ENCODE peak calls at places on chromosome X, in five cellular contexts. F, P, V, Z and J are unnamed samples.

GRCh38 chrX:85365370-85365995 is 14.0 kb downstream of the POF1B start:
- DNase-seq in F (no peak), P (no peak), V (no peak), Z (no peak), J (no peak)

GRCh38 chrX:109830704-109831206 is 97.7 kb upstream of the ACSL4 start:
- DNase-seq in F (peak; percentile 65), P (no peak), V (no peak), Z (no peak), J (no peak)

GRCh38 chrX:135707880-135708279 is 5.6 kb upstream of the CT45A1 start:
- DNase-seq in F (peak; percentile 60), P (no peak), V (no peak), Z (no peak), J (no peak)

GRCh38 chrX:135345328-135345645 is 36.0 kb downstream of the ETDC start:
- DNase-seq in F (no peak), P (no peak), V (no peak), Z (peak; percentile 29), J (peak; percentile 74)

GRCh38 chrX:154445776-154446175 is 1.8 kb downstream of the FAM50A start:
- DNase-seq in F (no peak), P (no peak), V (no peak), Z (no peak), J (no peak)

GRCh38 chrX:132984058-132984650 is 25.7 kb upstream of the HS6ST2 start:
- DNase-seq in F (no peak), P (no peak), V (no peak), Z (no peak), J (no peak)

GRCh38 chrX:123083924-123084323 is 100.2 kb upstream of the GRIA3 start:
- DNase-seq in F (peak; percentile 16), P (no peak), V (no peak), Z (peak; percentile 53), J (no peak)

GRCh38 chrX:152072236-152072635 is 66.1 kb downstream of the MAGEA10 start:
- DNase-seq in F (peak; percentile 40), P (no peak), V (no peak), Z (peak; percentile 74), J (no peak)

GRCh38 chrX:77785400-77785745 is 643 bp downstream of the ATRX start:
- DNase-seq in F (peak; percentile 40), P (no peak), V (no peak), Z (peak; percentile 16), J (no peak)

GRCh38 chrX:20063716-20064351 is 52.9 kb downstream of the MAP7D2 start:
- DNase-seq in F (no peak), P (no peak), V (no peak), Z (peak; percentile 16), J (no peak)

GRCh38 chrX:81294101-81294500 is 92.2 kb downstream of the SH3BGRL start:
- DNase-seq in F (no peak), P (no peak), V (no peak), Z (no peak), J (no peak)

GRCh38 chrX:1401611-1402430 is 9.9 kb upstream of the SLC25A6 start:
- DNase-seq in F (no peak), P (no peak), V (peak; percentile 40), Z (no peak), J (peak; percentile 47)

GRCh38 chrX:130170752-130171445 is 863 bp upstream of the RAB33A start:
- DNase-seq in F (peak; percentile 59), P (peak; percentile 58), V (peak; percentile 55), Z (no peak), J (peak; percentile 74)

GRCh38 chrX:57681341-57681740 is 1.3 kb upstream of the NLRP2B start:
- DNase-seq in F (no peak), P (no peak), V (no peak), Z (no peak), J (no peak)

GRCh38 chrX:12007881-12008280 is 130.4 kb upstream of the FRMPD4 start:
- DNase-seq in F (peak; percentile 68), P (no peak), V (no peak), Z (peak; percentile 87), J (peak; percentile 14)

GRCh38 chrX:135421537-135421931 is 210 bp upstream of the SMIM10L2A start:
- DNase-seq in F (peak; percentile 79), P (peak; percentile 85), V (peak; percentile 89), Z (peak; percentile 46), J (peak; percentile 96)

GRCh38 chrX:101357166-101357795 is 8.7 kb upstream of the TIMM8A start:
- DNase-seq in F (peak; percentile 28), P (no peak), V (no peak), Z (no peak), J (no peak)

GRCh38 chrX:47849776-47850175 is 13.1 kb downstream of the ZNF81 start:
- DNase-seq in F (no peak), P (no peak), V (no peak), Z (no peak), J (no peak)

GRCh38 chrX:24282381-24283121 is 31.3 kb downstream of the SUPT20HL2 start:
- DNase-seq in F (no peak), P (no peak), V (no peak), Z (no peak), J (no peak)

GRCh38 chrX:140724337-140725105 is 15.0 kb downstream of the LINC00632 start:
- DNase-seq in F (no peak), P (no peak), V (no peak), Z (no peak), J (no peak)

GRCh38 chrX:113929004-113929403 is 654.9 kb upstream of the HTR2C start:
- DNase-seq in F (peak; percentile 64), P (no peak), V (no peak), Z (peak; percentile 39), J (no peak)

GRCh38 chrX:24676403-24677024 is 17.2 kb upstream of the POLA1 start:
- DNase-seq in F (peak; percentile 18), P (no peak), V (no peak), Z (no peak), J (no peak)

GRCh38 chrX:47573334-47574095 is 8.7 kb upstream of the TIMP1 start:
- DNase-seq in F (no peak), P (no peak), V (no peak), Z (peak; percentile 25), J (peak; percentile 83)

GRCh38 chrX:15399901-15400500 is 15.8 kb upstream of the VEGFD start:
- DNase-seq in F (no peak), P (no peak), V (no peak), Z (no peak), J (no peak)

GRCh38 chrX:109782994-109783711 is 50.1 kb upstream of the ACSL4 start:
- DNase-seq in F (no peak), P (no peak), V (no peak), Z (peak; percentile 14), J (no peak)

GRCh38 chrX:397575-397974 is 10.9 kb upstream of the PPP2R3B start:
- DNase-seq in F (no peak), P (no peak), V (no peak), Z (no peak), J (peak; percentile 59)

GRCh38 chrX:69243276-69243675 is 78.0 kb upstream of the PJA1 start:
- DNase-seq in F (no peak), P (no peak), V (no peak), Z (no peak), J (no peak)

GRCh38 chrX:102067966-102068723 is 57.3 kb upstream of the TCEAL2 start:
- DNase-seq in F (peak; percentile 24), P (peak; percentile 0), V (no peak), Z (peak; percentile 6), J (no peak)

GRCh38 chrX:41145920-41146608 is 60.8 kb downstream of the USP9X start:
- DNase-seq in F (peak; percentile 32), P (no peak), V (no peak), Z (peak; percentile 86), J (no peak)

GRCh38 chrX:44431206-44431605 is 87.7 kb upstream of the EFHC2 start:
- DNase-seq in F (peak; percentile 59), P (no peak), V (no peak), Z (peak; percentile 81), J (no peak)

GRCh38 chrX:148659481-148659880 is 159.1 kb downstream of the AFF2 start:
- DNase-seq in F (no peak), P (no peak), V (no peak), Z (peak; percentile 23), J (no peak)

GRCh38 chrX:151476597-151476996 is 79.6 kb downstream of the VMA21 start:
- DNase-seq in F (no peak), P (no peak), V (no peak), Z (no peak), J (no peak)

GRCh38 chrX:118502121-118502794 is 6.6 kb downstream of the DOCK11 start:
- DNase-seq in F (no peak), P (no peak), V (no peak), Z (no peak), J (no peak)
- H3K4me1 ChIP-seq in F (peaks cover 5% of the 10 kb centered on the region), P (peaks cover 72% of the 10 kb centered on the region), V (no peaks in the 10 kb centered on the region), Z (no peaks in the 10 kb centered on the region), J (peaks cover 2% of the 10 kb centered on the region)

DNA sequence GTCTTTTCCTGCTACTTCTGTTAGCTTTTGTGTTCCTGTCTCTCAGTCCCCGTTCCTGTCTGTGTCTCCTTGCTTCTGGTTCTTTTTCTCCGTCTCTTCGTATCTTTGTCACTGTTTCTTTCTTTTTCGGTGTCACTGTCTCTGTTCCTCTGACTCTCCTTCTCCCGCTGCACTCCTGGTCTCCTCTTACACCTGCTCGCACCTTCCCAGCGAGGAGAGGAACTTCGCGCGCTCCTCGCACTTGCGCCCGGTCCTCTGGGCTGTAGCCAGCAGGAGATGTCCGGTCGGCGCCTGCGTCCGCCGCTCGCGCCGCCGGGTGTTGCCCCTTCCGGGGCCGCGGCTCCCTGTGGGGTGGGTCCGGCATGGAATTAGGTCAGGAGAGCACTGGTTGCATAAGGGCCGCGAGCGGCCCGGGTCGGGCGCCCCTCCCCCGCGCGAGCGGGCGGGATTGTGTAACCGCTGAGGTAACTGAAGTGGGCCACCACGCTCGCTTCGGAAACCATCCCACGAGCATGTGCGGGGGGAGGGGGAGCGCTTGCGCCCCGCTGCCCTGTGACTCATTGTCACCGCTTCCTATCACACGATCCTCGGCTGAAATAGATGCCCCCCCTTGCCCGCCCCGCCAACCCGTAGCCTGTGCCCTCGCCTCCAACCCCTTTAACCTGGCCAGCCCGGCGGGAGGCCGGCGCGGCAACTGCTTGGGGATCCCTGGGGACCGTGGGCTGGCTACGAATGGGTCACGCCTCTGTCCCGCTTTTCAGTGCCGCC is 1.6 kb downstream of the LONRF3 start:
- DNase-seq in F (peak; percentile 71), P (peak; percentile 67), V (peak; percentile 87), Z (no peak), J (peak; percentile 83)
- H3K4me3 ChIP-seq in F (peak overlapping the region; percentile 76), P (peak overlapping the region; percentile 59), V (peak overlapping the region; percentile 62), Z (peak overlapping the region; percentile 33), J (peak overlapping the region; percentile 68)

GRCh38 chrX:17411189-17411588 is 36.2 kb downstream of the NHS start:
- DNase-seq in F (no peak), P (no peak), V (no peak), Z (no peak), J (no peak)
- H3K4me1 ChIP-seq in F (peaks cover 59% of the 10 kb centered on the region), P (no peaks in the 10 kb centered on the region), V (no peaks in the 10 kb centered on the region), Z (peaks cover 45% of the 10 kb centered on the region), J (no peaks in the 10 kb centered on the region)

DNA sequence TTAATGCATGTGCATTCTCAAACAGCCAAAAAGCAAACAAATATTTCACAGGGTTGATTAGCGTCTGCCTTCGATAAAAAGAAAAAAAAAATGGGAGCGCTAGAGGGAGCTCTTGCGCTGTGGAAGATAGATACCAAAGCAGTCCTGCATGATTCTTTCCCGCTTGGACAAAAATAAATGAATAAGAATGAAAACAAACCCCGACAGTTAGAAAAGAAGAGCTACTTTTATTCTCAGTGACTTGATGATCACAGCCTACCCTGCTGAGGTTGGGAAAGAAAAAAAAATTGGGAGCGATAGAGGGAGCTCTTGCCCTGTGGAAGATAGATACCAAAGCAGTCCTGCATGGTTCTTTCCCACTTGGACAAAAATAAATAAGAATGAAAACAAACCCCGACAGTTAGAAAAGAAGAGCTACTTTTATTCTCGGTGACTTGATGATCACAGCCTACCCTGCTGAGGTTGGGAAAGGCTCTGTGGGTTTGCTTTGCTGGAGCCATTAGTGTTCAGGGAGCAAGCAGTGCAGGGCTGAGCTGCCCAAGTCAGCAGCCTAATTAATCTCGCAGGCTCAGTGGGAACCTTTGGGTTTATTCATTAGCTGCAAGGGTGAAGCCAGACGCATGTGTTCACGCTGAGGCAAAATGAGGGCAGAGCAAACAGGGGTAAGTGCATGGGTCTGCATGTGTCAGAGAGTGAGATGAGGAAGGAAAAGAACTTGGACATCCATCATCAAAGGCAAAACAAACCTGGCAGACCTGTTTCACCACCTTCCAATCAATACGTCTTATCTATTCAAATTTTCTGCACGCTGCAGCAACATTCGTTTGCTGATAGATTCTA is 249.3 kb upstream of the PRKX start:
- DNase-seq in F (peak; percentile 7), P (no peak), V (no peak), Z (peak; percentile 15), J (no peak)
- H3K4me3 ChIP-seq in F (no peak overlapping the region), P (no peak overlapping the region), V (no peak overlapping the region), Z (no peak overlapping the region), J (no peak overlapping the region)